ENCODE peak calls at places on chromosomes 4 and X, in five cellular contexts. One of them, this sample, is unnamed.

GRCh38 chr4:114791976-114792375 is 193.4 kb downstream of the UGT8 start:
- DNase-seq in glutamatergic neuron: no peak
- DNase-seq in stimulated activated CD4-positive, alpha-beta T cell treated with anti-CD3 and anti-CD28 coated beads, Interleukin-4, amount 100 ng/mL, for 24 hours: no peak
- DNase-seq in SW480: no peak
- DNase-seq in fibroblast of mammary gland: no peak
- DNase-seq in this sample: no peak

GRCh38 chr4:112086036-112086434 is 59.2 kb upstream of the FAM241A start:
- DNase-seq in glutamatergic neuron: no peak
- DNase-seq in stimulated activated CD4-positive, alpha-beta T cell treated with anti-CD3 and anti-CD28 coated beads, Interleukin-4, amount 100 ng/mL, for 24 hours: no peak
- DNase-seq in SW480: peak
- DNase-seq in fibroblast of mammary gland: no peak
- DNase-seq in this sample: no peak

GRCh38 chr4:145352438-145353145 is 129.1 kb upstream of the SMAD1 start:
- DNase-seq in glutamatergic neuron: no peak
- DNase-seq in stimulated activated CD4-positive, alpha-beta T cell treated with anti-CD3 and anti-CD28 coated beads, Interleukin-4, amount 100 ng/mL, for 24 hours: no peak
- DNase-seq in SW480: no peak
- DNase-seq in fibroblast of mammary gland: no peak
- DNase-seq in this sample: peak

GRCh38 chr4:108118505-108118904 is 50.2 kb downstream of the LEF1 start:
- DNase-seq in glutamatergic neuron: no peak
- DNase-seq in stimulated activated CD4-positive, alpha-beta T cell treated with anti-CD3 and anti-CD28 coated beads, Interleukin-4, amount 100 ng/mL, for 24 hours: no peak
- DNase-seq in SW480: peak
- DNase-seq in fibroblast of mammary gland: no peak
- DNase-seq in this sample: no peak

GRCh38 chr4:85423414-85423813 is 51.5 kb upstream of the ARHGAP24 start:
- DNase-seq in glutamatergic neuron: no peak
- DNase-seq in stimulated activated CD4-positive, alpha-beta T cell treated with anti-CD3 and anti-CD28 coated beads, Interleukin-4, amount 100 ng/mL, for 24 hours: no peak
- DNase-seq in SW480: no peak
- DNase-seq in fibroblast of mammary gland: peak
- DNase-seq in this sample: no peak

GRCh38 chr4:143185253-143186107 is 763 bp downstream of the USP38 start:
- DNase-seq in glutamatergic neuron: peak
- DNase-seq in stimulated activated CD4-positive, alpha-beta T cell treated with anti-CD3 and anti-CD28 coated beads, Interleukin-4, amount 100 ng/mL, for 24 hours: no peak
- DNase-seq in SW480: peak
- DNase-seq in fibroblast of mammary gland: peak
- DNase-seq in this sample: peak

GRCh38 chrX:17616936-17617335 is 120.4 kb upstream of the SCML1 start:
- DNase-seq in glutamatergic neuron: no peak
- DNase-seq in stimulated activated CD4-positive, alpha-beta T cell treated with anti-CD3 and anti-CD28 coated beads, Interleukin-4, amount 100 ng/mL, for 24 hours: no peak
- DNase-seq in SW480: no peak
- DNase-seq in fibroblast of mammary gland: no peak
- DNase-seq in this sample: no peak

GRCh38 chr4:108360857-108361820 is 192.4 kb upstream of the LEF1 start:
- DNase-seq in glutamatergic neuron: no peak
- DNase-seq in stimulated activated CD4-positive, alpha-beta T cell treated with anti-CD3 and anti-CD28 coated beads, Interleukin-4, amount 100 ng/mL, for 24 hours: no peak
- DNase-seq in SW480: peak
- DNase-seq in fibroblast of mammary gland: peak
- DNase-seq in this sample: peak

GRCh38 chr4:75107703-75108612 is 175.0 kb downstream of the PARM1 start:
- DNase-seq in glutamatergic neuron: no peak
- DNase-seq in stimulated activated CD4-positive, alpha-beta T cell treated with anti-CD3 and anti-CD28 coated beads, Interleukin-4, amount 100 ng/mL, for 24 hours: no peak
- DNase-seq in SW480: no peak
- DNase-seq in fibroblast of mammary gland: peak
- DNase-seq in this sample: no peak

GRCh38 chr4:7844247-7844991 is 95.2 kb downstream of the AFAP1 start:
- DNase-seq in glutamatergic neuron: peak
- DNase-seq in stimulated activated CD4-positive, alpha-beta T cell treated with anti-CD3 and anti-CD28 coated beads, Interleukin-4, amount 100 ng/mL, for 24 hours: peak
- DNase-seq in SW480: peak
- DNase-seq in fibroblast of mammary gland: peak
- DNase-seq in this sample: peak

GRCh38 chr4:151304226-151304625 is 21.2 kb downstream of the SH3D19 start:
- DNase-seq in glutamatergic neuron: no peak
- DNase-seq in stimulated activated CD4-positive, alpha-beta T cell treated with anti-CD3 and anti-CD28 coated beads, Interleukin-4, amount 100 ng/mL, for 24 hours: no peak
- DNase-seq in SW480: no peak
- DNase-seq in fibroblast of mammary gland: no peak
- DNase-seq in this sample: no peak

GRCh38 chrX:108036298-108036973 is 8.4 kb upstream of the VSIG1 start:
- DNase-seq in glutamatergic neuron: no peak
- DNase-seq in stimulated activated CD4-positive, alpha-beta T cell treated with anti-CD3 and anti-CD28 coated beads, Interleukin-4, amount 100 ng/mL, for 24 hours: no peak
- DNase-seq in SW480: peak
- DNase-seq in fibroblast of mammary gland: peak
- DNase-seq in this sample: peak

GRCh38 chr4:118741456-118741855 is 56.3 kb downstream of the METTL14 start:
- DNase-seq in glutamatergic neuron: no peak
- DNase-seq in stimulated activated CD4-positive, alpha-beta T cell treated with anti-CD3 and anti-CD28 coated beads, Interleukin-4, amount 100 ng/mL, for 24 hours: no peak
- DNase-seq in SW480: no peak
- DNase-seq in fibroblast of mammary gland: peak
- DNase-seq in this sample: peak

GRCh38 chrX:54564942-54565341 is 34.9 kb downstream of the GNL3L start:
- DNase-seq in glutamatergic neuron: no peak
- DNase-seq in stimulated activated CD4-positive, alpha-beta T cell treated with anti-CD3 and anti-CD28 coated beads, Interleukin-4, amount 100 ng/mL, for 24 hours: no peak
- DNase-seq in SW480: no peak
- DNase-seq in fibroblast of mammary gland: no peak
- DNase-seq in this sample: peak